ENCODE peak calls at places on chromosome 6, in eight cellular contexts. E is OCI-LY7, S is PC-3, C is hepatocyte, P is GM23338, M is neural progenitor cell, O is HCT116, V is GM23248. U is an unnamed sample. For H3K4me1, the result is how much of the 10 kb centered on the place peaks cover.

GRCh38 chr6:121522265-121522664 is 86.8 kb downstream of the GJA1 start:
- DNase-seq in P (no peak), O (no peak), C (peak), E (no peak), M (no peak), V (peak), S (peak), U (no peak)

GRCh38 chr6:129709451-129709908 is 497 bp downstream of the ARHGAP18 start:
- DNase-seq in P (no peak), M (no peak), C (peak), O (no peak), S (peak), E (peak), V (peak), U (no peak)

GRCh38 chr6:146028835-146029572 is at the start of gene GRM1:
- DNase-seq in M (peak), S (no peak), C (no peak), P (peak), O (no peak), E (no peak), V (no peak), U (no peak)

GRCh38 chr6:68777956-68778355 is 142.9 kb downstream of the ADGRB3 start:
- DNase-seq in M (no peak), C (no peak), E (no peak), V (peak), O (no peak), P (no peak), S (peak), U (no peak)

GRCh38 chr6:35185302-35185681 is 28.5 kb upstream of the SCUBE3 start:
- DNase-seq in M (no peak), C (peak), E (no peak), O (no peak), P (no peak), S (peak), V (peak), U (no peak)

GRCh38 chr6:21942910-21943309 is 349.4 kb downstream of the SOX4 start:
- DNase-seq in M (no peak), C (no peak), P (no peak), E (no peak), V (peak), S (no peak), O (no peak), U (no peak)

GRCh38 chr6:94341173-94341572 is 921.8 kb upstream of the EPHA7 start:
- DNase-seq in C (no peak), P (peak), V (no peak), S (no peak), M (peak), O (no peak), E (no peak), U (no peak)

GRCh38 chr6:140275725-140276124 is 901.3 kb upstream of the CITED2 start:
- DNase-seq in C (no peak), S (peak), O (no peak), E (no peak), V (no peak), M (no peak), P (no peak), U (no peak)

GRCh38 chr6:90097357-90097756 is 199.3 kb downstream of the BACH2 start:
- DNase-seq in S (peak), P (no peak), V (no peak), C (no peak), E (no peak), M (no peak), O (no peak), U (no peak)

GRCh38 chr6:5112065-5112799 is 27.1 kb downstream of the PPP1R3G start:
- DNase-seq in O (peak), C (no peak), V (peak), M (no peak), S (peak), E (no peak), P (no peak), U (no peak)

GRCh38 chr6:137763436-137763835 is 103.6 kb upstream of the TNFAIP3 start:
- DNase-seq in O (no peak), E (no peak), C (no peak), M (no peak), S (no peak), P (no peak), V (no peak), U (no peak)

GRCh38 chr6:148915889-148916288 is 169.1 kb downstream of the UST start:
- DNase-seq in C (no peak), S (peak), P (no peak), O (no peak), M (peak), E (no peak), V (no peak), U (no peak)

GRCh38 chr6:151211075-151211474 is 28.7 kb upstream of the AKAP12 start:
- DNase-seq in M (no peak), P (no peak), C (no peak), S (no peak), V (no peak), O (no peak), E (no peak), U (no peak)

GRCh38 chr6:150539568-150539967 is 60.1 kb upstream of the PLEKHG1 start:
- DNase-seq in V (no peak), O (no peak), E (no peak), P (no peak), C (no peak), S (no peak), M (no peak), U (no peak)

GRCh38 chr6:132712366-132712765 is 1.5 kb downstream of the VNN1 start:
- DNase-seq in M (no peak), O (no peak), P (peak), S (peak), E (no peak), V (peak), C (no peak), U (no peak)

GRCh38 chr6:167142433-167142761 is 15.4 kb downstream of the GPR31 start:
- DNase-seq in O (no peak), V (no peak), E (no peak), M (no peak), C (no peak), P (no peak), S (no peak), U (no peak)

GRCh38 chr6:167146977-167147376 is 10.8 kb downstream of the GPR31 start:
- DNase-seq in S (no peak), V (no peak), E (no peak), C (no peak), P (peak), M (peak), O (no peak), U (no peak)

GRCh38 chr6:167143041-167143440 is 14.7 kb downstream of the GPR31 start:
- DNase-seq in S (no peak), E (no peak), C (no peak), M (no peak), P (no peak), V (no peak), O (no peak), U (no peak)

GRCh38 chr6:167146173-167146572 is 11.6 kb downstream of the GPR31 start:
- DNase-seq in O (no peak), S (no peak), P (no peak), V (no peak), E (no peak), M (no peak), C (no peak), U (no peak)

GRCh38 chr6:167145468-167145867 is 12.3 kb downstream of the GPR31 start:
- DNase-seq in V (no peak), M (no peak), P (no peak), O (no peak), S (no peak), E (no peak), C (no peak), U (no peak)
- TF ChIP-seq EZH2phosphoT487 in V (no peak), M (no peak), P (no peak), O (no peak), S (no peak), E (no peak), C (no peak), U (no peak)

DNA sequence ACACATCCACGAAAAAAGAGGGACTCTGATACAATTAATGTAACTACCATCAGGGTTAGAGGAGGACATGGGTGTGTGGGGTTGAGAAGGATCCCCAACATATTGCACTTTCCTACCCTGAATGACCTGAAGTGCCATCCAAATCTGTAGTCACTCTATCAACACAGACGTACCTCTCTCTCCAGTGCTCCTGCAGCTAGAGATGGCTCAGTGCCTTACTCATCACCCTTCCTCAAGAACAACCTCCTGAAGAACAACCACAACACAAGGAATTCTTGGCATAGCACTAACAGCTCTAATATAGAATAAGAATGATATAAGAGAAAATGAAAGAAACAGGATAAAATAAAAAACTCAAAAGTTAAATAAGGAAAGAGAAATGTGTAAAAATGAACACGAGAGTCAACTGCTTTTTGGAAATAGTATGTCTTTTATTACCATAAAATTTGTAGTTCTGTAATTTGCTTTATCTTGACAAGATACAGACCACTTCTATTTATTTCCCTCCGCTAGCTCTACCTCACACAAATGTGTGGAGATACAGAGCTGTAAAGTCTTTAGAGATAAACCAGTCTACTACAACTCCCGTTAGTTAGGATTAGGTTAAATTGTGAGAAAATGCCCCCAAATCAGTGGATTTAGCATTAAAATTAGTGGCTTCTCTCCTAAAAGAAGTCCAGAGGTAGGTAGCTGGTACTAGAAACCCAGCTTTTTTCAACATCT is 63.9 kb downstream of the REV3L start:
- DNase-seq in P (no peak), C (no peak), O (no peak), S (peak), V (peak), E (no peak), M (no peak), U (no peak)
- H3K4me1 ChIP-seq in P (under half), C (under half), O (under half), S (under half), V (half or more), E (under half), M (under half), U (under half)

DNA sequence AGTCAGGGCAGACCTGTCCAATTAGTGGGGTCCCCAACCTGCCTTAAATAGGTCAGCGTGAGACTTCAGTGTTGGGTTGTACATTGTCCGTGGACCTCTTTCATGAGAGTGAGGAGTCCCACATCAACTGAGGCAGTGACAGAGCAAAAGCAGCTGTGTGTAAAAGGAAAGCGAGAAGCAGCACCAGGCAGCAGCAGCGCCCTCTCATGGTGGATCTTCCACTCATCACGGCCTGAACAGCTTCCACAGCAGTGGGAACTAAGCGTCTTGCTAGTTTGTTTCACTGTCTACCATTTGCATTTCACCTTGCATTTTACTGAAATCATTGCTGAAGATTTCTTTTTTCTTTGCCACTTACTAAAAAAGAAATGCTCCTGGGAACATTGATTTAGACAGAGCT is 333.8 kb downstream of the PKHD1 start:
- DNase-seq in M (peak), P (peak), S (peak), C (peak), V (no peak), E (peak), O (no peak), U (no peak)
- TF ChIP-seq EZH2phosphoT487 in M (no peak), P (no peak), S (no peak), C (no peak), V (no peak), E (no peak), O (no peak), U (no peak)

GRCh38 chr6:13290335-13290734 is 38.0 kb downstream of the TBC1D7 start:
- DNase-seq in M (no peak), E (no peak), S (no peak), O (no peak), V (no peak), P (no peak), C (no peak), U (no peak)
- H3K4me1 ChIP-seq in M (under half), E (under half), S (under half), O (under half), V (under half), P (under half), C (under half), U (under half)

DNA sequence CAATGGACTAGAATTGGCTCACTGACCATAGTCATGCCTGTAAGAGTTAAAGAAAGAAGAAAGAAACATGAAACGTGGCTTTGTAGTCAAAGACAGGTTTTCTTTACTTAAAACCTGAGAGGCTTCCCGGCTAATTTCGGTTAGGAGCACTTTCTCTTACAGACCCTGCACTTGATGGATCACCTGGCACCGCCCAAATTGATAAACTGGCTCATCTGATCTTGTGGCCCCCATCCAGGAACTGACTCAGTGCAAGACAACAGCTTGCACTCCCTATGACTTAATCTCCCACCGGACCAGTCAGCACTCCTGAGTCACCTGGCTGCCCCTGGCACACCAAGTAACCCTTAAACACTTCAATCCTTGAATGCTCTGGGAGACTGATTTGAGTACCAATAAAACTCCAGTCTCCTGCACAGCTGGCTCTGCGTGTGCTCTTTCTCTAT is 12.3 kb downstream of the TMEM14B start:
- DNase-seq in M (no peak), S (peak), O (peak), E (no peak), C (peak), V (peak), P (no peak), U (no peak)
- TF ChIP-seq EZH2phosphoT487 in M (no peak), S (no peak), O (no peak), E (no peak), C (no peak), V (no peak), P (no peak), U (no peak)

GRCh38 chr6:108170607-108171290 is 4.9 kb downstream of the NR2E1 start:
- DNase-seq in C (no peak), V (no peak), S (no peak), M (peak), O (no peak), E (no peak), P (peak), U (no peak)
- H3K4me1 ChIP-seq in C (under half), V (under half), S (under half), M (half or more), O (under half), E (under half), P (half or more), U (under half)

GRCh38 chr6:29493261-29493660 is 5.5 kb upstream of the MAS1L start:
- DNase-seq in C (no peak), P (no peak), E (no peak), V (no peak), M (no peak), O (no peak), S (no peak), U (no peak)

GRCh38 chr6:29490055-29490454 is 2.3 kb upstream of the MAS1L start:
- DNase-seq in M (no peak), C (no peak), S (no peak), V (no peak), P (no peak), E (no peak), O (no peak), U (no peak)

GRCh38 chr6:29490552-29490951 is 2.8 kb upstream of the MAS1L start:
- DNase-seq in S (no peak), V (no peak), C (no peak), M (no peak), E (no peak), P (no peak), O (no peak), U (no peak)

GRCh38 chr6:29489286-29489685 is 1.5 kb upstream of the MAS1L start:
- DNase-seq in V (no peak), E (no peak), M (no peak), O (no peak), P (no peak), C (no peak), S (no peak), U (no peak)

GRCh38 chr6:29491574-29491973 is 3.8 kb upstream of the MAS1L start:
- DNase-seq in C (no peak), M (no peak), P (no peak), E (no peak), V (no peak), S (no peak), O (no peak), U (no peak)
- TF ChIP-seq EZH2phosphoT487 in C (no peak), M (no peak), P (no peak), E (no peak), V (no peak), S (no peak), O (no peak), U (no peak)

U was measured in MM.1S.